ENCODE peak calls at places on chromosome 1, in eight cellular contexts. E, I, U, B, K, Q, R and L are unnamed samples.
A peak's percentile ranks its signal among the peaks of the same experiment; 100 is the strongest.

GRCh38 chr1:161805399-161806197 is 39.5 kb downstream of the ATF6 start:
- DNase-seq in E (no peak), I (no peak), U (no peak), B (no peak), K (no peak), Q (no peak), R (no peak), L (no peak)

GRCh38 chr1:29236993-29237905 is 927 bp downstream of the PTPRU start:
- DNase-seq in E (no peak), I (no peak), U (peak; percentile 64), B (peak; percentile 46), K (no peak), Q (no peak), R (no peak), L (no peak)

GRCh38 chr1:201348211-201348566 is 29.3 kb downstream of the TNNT2 start:
- DNase-seq in E (no peak), I (peak; percentile 89), U (peak; percentile 71), B (peak; percentile 60), K (no peak), Q (no peak), R (no peak), L (peak; percentile 27)

GRCh38 chr1:207398986-207399385 is 55.1 kb upstream of the CR2 start:
- DNase-seq in E (no peak), I (no peak), U (no peak), B (no peak), K (no peak), Q (no peak), R (no peak), L (no peak)

GRCh38 chr1:245209658-245210415 is 55.1 kb downstream of the KIF26B start:
- DNase-seq in E (no peak), I (no peak), U (no peak), B (no peak), K (no peak), Q (no peak), R (no peak), L (no peak)

GRCh38 chr1:223819730-223820514 is 25.8 kb downstream of the TP53BP2 start:
- DNase-seq in E (no peak), I (no peak), U (no peak), B (no peak), K (no peak), Q (no peak), R (no peak), L (peak; percentile 61)

GRCh38 chr1:101150676-101151075 is 86.1 kb upstream of the S1PR1 start:
- DNase-seq in E (no peak), I (no peak), U (no peak), B (peak; percentile 81), K (no peak), Q (no peak), R (no peak), L (no peak)

GRCh38 chr1:41497056-41497440 is 12.6 kb upstream of the EDN2 start:
- DNase-seq in E (no peak), I (no peak), U (no peak), B (peak; percentile 55), K (no peak), Q (no peak), R (no peak), L (no peak)

GRCh38 chr1:93707956-93708355 is 26.3 kb upstream of the BCAR3 start:
- DNase-seq in E (no peak), I (no peak), U (peak; percentile 63), B (no peak), K (no peak), Q (no peak), R (no peak), L (no peak)

GRCh38 chr1:56920551-56920950 is 45.3 kb downstream of the C8B start:
- DNase-seq in E (no peak), I (no peak), U (no peak), B (peak; percentile 76), K (no peak), Q (no peak), R (no peak), L (no peak)

GRCh38 chr1:92194516-92194915 is 23.2 kb upstream of the C1orf146 start:
- DNase-seq in E (no peak), I (no peak), U (no peak), B (no peak), K (no peak), Q (no peak), R (no peak), L (no peak)

GRCh38 chr1:232620356-232620841 is 9.5 kb downstream of the SIPA1L2 start:
- DNase-seq in E (no peak), I (no peak), U (no peak), B (peak; percentile 74), K (no peak), Q (no peak), R (peak; percentile 87), L (no peak)

GRCh38 chr1:7667625-7668218 is 103.4 kb upstream of the VAMP3 start:
- DNase-seq in E (peak; percentile 62), I (peak; percentile 61), U (peak; percentile 92), B (peak; percentile 79), K (peak; percentile 94), Q (peak; percentile 88), R (peak; percentile 40), L (peak; percentile 65)